ENCODE peak calls at places on chromosome 20, in five cellular contexts. J is NCI-H446; H is NCI-H1092 treated with DMSO at 0.1 percent for 48 hours; X is activated CD8-positive, alpha-beta memory T cell treated with anti-CD3 and anti-CD28 coated beads for 4 hours; D is ELR. F is an unnamed sample.

GRCh38 chr20:50635676-50636600 is 55.4 kb downstream of the RIPOR3 start:
- DNase-seq in J (peak), H (peak), X (no peak), D (peak), F (peak)

GRCh38 chr20:31572042-31572700 is 32.9 kb upstream of the ID1 start:
- DNase-seq in J (peak), H (peak), X (no peak), D (no peak), F (no peak)

GRCh38 chr20:37406010-37406998 is 60.4 kb downstream of the SRC start:
- DNase-seq in J (no peak), H (peak), X (no peak), D (peak), F (no peak)

GRCh38 chr20:10731190-10731955 is 57.6 kb upstream of the JAG1 start:
- DNase-seq in J (peak), H (peak), X (no peak), D (peak), F (no peak)

GRCh38 chr20:33890557-33890956 is 79.4 kb downstream of the CHMP4B start:
- DNase-seq in J (no peak), H (no peak), X (no peak), D (no peak), F (no peak)

GRCh38 chr20:36604952-36605308 is 649 bp upstream of the RAB5IF start:
- DNase-seq in J (no peak), H (peak), X (no peak), D (no peak), F (no peak)

GRCh38 chr20:51463998-51464397 is 78.5 kb downstream of the NFATC2 start:
- DNase-seq in J (no peak), H (no peak), X (no peak), D (no peak), F (no peak)

GRCh38 chr20:24987244-24987643 is 5.3 kb downstream of the APMAP start:
- DNase-seq in J (no peak), H (no peak), X (no peak), D (no peak), F (no peak)

GRCh38 chr20:9160760-9161159 is 91.9 kb downstream of the PLCB4 start:
- DNase-seq in J (no peak), H (no peak), X (no peak), D (no peak), F (no peak)

GRCh38 chr20:48708630-48709029 is 119.2 kb downstream of the PREX1 start:
- DNase-seq in J (no peak), H (no peak), X (no peak), D (no peak), F (no peak)

GRCh38 chr20:32282461-32282860 is 5.0 kb downstream of the KIF3B start:
- DNase-seq in J (peak), H (peak), X (no peak), D (no peak), F (no peak)

GRCh38 chr20:58876437-58876836 is 23.9 kb downstream of the GNAS start:
- DNase-seq in J (no peak), H (no peak), X (no peak), D (peak), F (no peak)

GRCh38 chr20:48933017-48933766 is 11.7 kb downstream of the ARFGEF2 start:
- DNase-seq in J (no peak), H (no peak), X (no peak), D (no peak), F (no peak)

GRCh38 chr20:47125553-47126373 is 230.7 kb downstream of the ZMYND8 start:
- DNase-seq in J (no peak), H (peak), X (no peak), D (peak), F (no peak)

GRCh38 chr20:58864346-58864745 is 11.8 kb downstream of the GNAS start:
- DNase-seq in J (no peak), H (no peak), X (no peak), D (no peak), F (no peak)

GRCh38 chr20:51562027-51562333 is 19.5 kb upstream of the NFATC2 start:
- DNase-seq in J (no peak), H (no peak), X (no peak), D (peak), F (no peak)

GRCh38 chr20:29740601-29740950 is 1516.9 kb upstream of the DEFB115 start:
- DNase-seq in J (no peak), H (no peak), X (no peak), D (no peak), F (no peak)

GRCh38 chr20:33522256-33522820 is 32.4 kb downstream of the CBFA2T2 start:
- DNase-seq in J (no peak), H (no peak), X (no peak), D (no peak), F (no peak)

GRCh38 chr20:51584116-51584515 is 41.6 kb upstream of the NFATC2 start:
- DNase-seq in J (no peak), H (no peak), X (no peak), D (no peak), F (no peak)

GRCh38 chr20:35060168-35060567 is 32.4 kb downstream of the TRPC4AP start:
- DNase-seq in J (no peak), H (no peak), X (no peak), D (no peak), F (no peak)

GRCh38 chr20:57388953-57389694 is 2.1 kb upstream of the RBM38 start:
- DNase-seq in J (no peak), H (no peak), X (peak), D (peak), F (no peak)